ENCODE peak calls at places on chromosomes 13 and 19, in five cellular contexts. P is GM10248; L is tibial nerve; D is CD4-positive, alpha-beta T cell; B is H9. A is an unnamed sample.

GRCh38 chr13:76723551-76724232 is 162.5 kb downstream of the KCTD12 start:
- DNase-seq in D (no peak), P (no peak), L (no peak), B (peak), A (peak)

GRCh38 chr19:28394705-28395104 is 818.2 kb downstream of the UQCRFS1 start:
- DNase-seq in D (no peak), B (no peak), P (no peak), L (no peak), A (no peak)

GRCh38 chr19:49136771-49137171 is 17.4 kb downstream of the PPFIA3 start:
- DNase-seq in B (no peak), D (no peak), L (no peak), P (no peak), A (no peak)

GRCh38 chr13:80340643-80341097 is 256 bp downstream of the SPRY2 start:
- DNase-seq in L (no peak), B (no peak), D (no peak), P (peak), A (peak)

GRCh38 chr19:3375221-3376088 is 9.1 kb downstream of the NFIC start:
- DNase-seq in D (no peak), L (peak), P (no peak), B (no peak), A (no peak)

GRCh38 chr19:38727868-38728660 is 16.2 kb downstream of the CAPN12 start:
- DNase-seq in P (no peak), B (no peak), L (no peak), D (no peak), A (no peak)

GRCh38 chr19:36489920-36490415 is 607 bp upstream of the ZNF566 start:
- DNase-seq in P (peak), B (peak), L (peak), D (no peak), A (peak)

GRCh38 chr13:23610966-23611486 is 40.8 kb downstream of the TNFRSF19 start:
- DNase-seq in P (no peak), B (no peak), L (no peak), D (no peak), A (no peak)

GRCh38 chr19:49420227-49420626 is 3.0 kb downstream of the PTH2 start:
- DNase-seq in B (no peak), L (no peak), P (no peak), D (no peak), A (no peak)

GRCh38 chr19:48636859-48637448 is at the start of gene DBP:
- DNase-seq in L (no peak), P (no peak), B (peak), D (peak), A (peak)

GRCh38 chr13:34959489-34959888 is 17.4 kb downstream of the NBEA start:
- DNase-seq in L (no peak), P (no peak), B (no peak), D (no peak), A (no peak)

GRCh38 chr13:92716749-92717148 is 509.9 kb upstream of the GPC6 start:
- DNase-seq in P (no peak), D (no peak), L (no peak), B (no peak), A (no peak)

GRCh38 chr19:18161691-18162039 is 8.7 kb downstream of the PIK3R2 start:
- DNase-seq in L (no peak), P (no peak), B (no peak), D (no peak), A (no peak)

GRCh38 chr13:66657165-66657895 is 572.8 kb downstream of the PCDH9 start:
- DNase-seq in D (no peak), P (no peak), B (no peak), L (no peak), A (no peak)

GRCh38 chr13:53138369-53139036 is 109.9 kb downstream of the OLFM4 start:
- DNase-seq in D (no peak), B (no peak), P (no peak), L (peak), A (no peak)

GRCh38 chr13:77353980-77354379 is 27.1 kb upstream of the MYCBP2 start:
- DNase-seq in P (no peak), B (no peak), D (no peak), L (no peak), A (peak)

GRCh38 chr19:21335721-21336120 is 6.5 kb upstream of the ZNF708 start:
- DNase-seq in B (no peak), P (no peak), L (no peak), D (no peak), A (no peak)
- TF ChIP-seq CTCF in B (peak), P (no peak), L (no peak), D (no peak), A (no peak)

GRCh38 chr13:31653730-31654129 is 85.6 kb upstream of the RXFP2 start:
- DNase-seq in D (no peak), L (no peak), B (no peak), P (no peak), A (no peak)
- TF ChIP-seq CTCF in D (no peak), L (no peak), B (no peak), P (no peak), A (no peak)

GRCh38 chr19:15161028-15161984 is 39.5 kb downstream of the NOTCH3 start:
- DNase-seq in D (no peak), B (no peak), P (peak), L (no peak), A (no peak)
- TF ChIP-seq CTCF in D (no peak), B (peak), P (peak), L (peak), A (peak)

GRCh38 chr13:95145587-95145986 is 155.7 kb downstream of the ABCC4 start:
- DNase-seq in B (no peak), D (no peak), P (no peak), L (no peak), A (no peak)
- TF ChIP-seq CTCF in B (no peak), D (no peak), P (no peak), L (no peak), A (no peak)

GRCh38 chr19:43560687-43561086 is 14.6 kb downstream of the XRCC1 start:
- DNase-seq in B (peak), L (no peak), D (no peak), P (no peak), A (no peak)
- TF ChIP-seq CTCF in B (peak), L (no peak), D (no peak), P (no peak), A (no peak)

A was measured in B cell.